ENCODE peak calls at places on chromosome 14, in four cellular contexts. X is HFF-Myc, W is cardiac fibroblast, B is AG09309. T is an unnamed sample.

GRCh38 chr14:49893309-49894213 is 679 bp downstream of the ARF6 start:
- DNase-seq in X (no peak), W (peak), B (no peak), T (peak)

GRCh38 chr14:50351016-50351415 is 38.9 kb downstream of the DMAC2L start:
- DNase-seq in X (no peak), W (peak), B (no peak), T (no peak)

GRCh38 chr14:61472801-61473376 is 151.5 kb downstream of the PRKCH start:
- DNase-seq in X (no peak), W (peak), B (no peak), T (no peak)

GRCh38 chr14:74919421-74920165 is 3.5 kb downstream of the RPS6KL1 start:
- DNase-seq in X (no peak), W (peak), B (no peak), T (no peak)

GRCh38 chr14:100540926-100541620 is 46.1 kb downstream of the BEGAIN start:
- DNase-seq in X (no peak), W (no peak), B (no peak), T (no peak)

GRCh38 chr14:60723218-60724079 is 702 bp downstream of the SIX4 start:
- DNase-seq in X (no peak), W (peak), B (no peak), T (no peak)

GRCh38 chr14:33758545-33758944 is 192.3 kb downstream of the EGLN3 start:
- DNase-seq in X (no peak), W (no peak), B (no peak), T (no peak)

GRCh38 chr14:92754956-92755355 is 6.5 kb upstream of the LGMN start:
- DNase-seq in X (no peak), W (no peak), B (no peak), T (no peak)

GRCh38 chr14:74620497-74620921 is 8.5 kb upstream of the LTBP2 start:
- DNase-seq in X (peak), W (peak), B (peak), T (peak)

GRCh38 chr14:65478596-65478995 is 66.1 kb downstream of the FUT8 start:
- DNase-seq in X (no peak), W (peak), B (peak), T (no peak)

GRCh38 chr14:105317546-105317945 is 3.0 kb downstream of the PACS2 start:
- DNase-seq in X (no peak), W (peak), B (no peak), T (no peak)

GRCh38 chr14:32933623-32933942 is 5.1 kb upstream of the NPAS3 start:
- DNase-seq in X (no peak), W (peak), B (no peak), T (no peak)

GRCh38 chr14:90677484-90678045 is 138.7 kb downstream of the TTC7B start:
- DNase-seq in X (no peak), W (peak), B (no peak), T (no peak)

GRCh38 chr14:96255501-96256366 is at the start of gene BDKRB1:
- DNase-seq in X (no peak), W (peak), B (peak), T (peak)

GRCh38 chr14:61562321-61563161 is 132.8 kb upstream of the HIF1A start:
- DNase-seq in X (peak), W (peak), B (peak), T (peak)

GRCh38 chr14:99224116-99224910 is 47.7 kb downstream of the BCL11B start:
- DNase-seq in X (no peak), W (no peak), B (no peak), T (no peak)

GRCh38 chr14:61462566-61463195 is 141.3 kb downstream of the PRKCH start:
- DNase-seq in X (peak), W (peak), B (no peak), T (peak)

GRCh38 chr14:23452237-23452636 is 16.8 kb upstream of the MYH7 start:
- DNase-seq in X (no peak), W (no peak), B (no peak), T (no peak)
- TF ChIP-seq CTCF in X (no peak), W (no peak), B (no peak), T (no peak)

GRCh38 chr14:35223927-35224326 is 68.3 kb upstream of the PSMA6 start:
- DNase-seq in X (no peak), W (no peak), B (no peak), T (no peak)
- TF ChIP-seq CTCF in X (no peak), W (no peak), B (no peak), T (no peak)

GRCh38 chr14:70827366-70828151 is 18.2 kb upstream of the MAP3K9 start:
- DNase-seq in X (no peak), W (peak), B (peak), T (no peak)
- TF ChIP-seq CTCF in X (no peak), W (no peak), B (peak), T (no peak)

GRCh38 chr14:55303646-55304277 is 32.5 kb downstream of the FBXO34 start:
- DNase-seq in X (no peak), W (no peak), B (no peak), T (no peak)
- TF ChIP-seq CTCF in X (no peak), W (no peak), B (no peak), T (no peak)

DNA sequence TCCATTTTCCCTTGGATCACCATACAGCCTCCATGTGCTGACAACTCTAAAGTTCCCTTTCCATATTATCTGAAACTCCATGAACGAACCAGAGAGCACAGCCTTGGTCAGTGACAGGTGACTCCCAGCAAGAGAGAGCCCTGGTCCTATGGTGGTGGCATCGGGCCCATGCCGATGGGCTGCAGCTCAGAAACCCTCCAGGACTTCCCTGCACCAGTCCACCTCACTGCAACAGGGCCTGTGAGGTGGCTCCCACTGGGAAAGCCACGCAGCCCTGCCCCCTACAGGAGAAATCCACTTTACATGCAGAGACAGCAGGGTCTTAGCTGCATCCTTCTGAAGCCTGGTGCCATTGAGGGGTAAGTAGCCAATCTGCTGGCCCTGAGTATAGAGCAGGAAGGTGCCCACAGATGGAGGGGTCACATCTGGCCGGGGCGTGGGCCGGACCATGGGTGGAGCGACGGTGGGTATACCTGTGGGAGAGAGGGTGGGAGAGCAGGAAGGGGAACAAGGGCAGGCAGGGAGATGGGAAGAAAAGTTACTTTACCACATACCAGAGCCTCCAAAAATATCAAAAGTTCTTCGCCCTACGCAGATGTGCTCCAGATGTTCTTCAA is 24.7 kb downstream of the RTRAF start:
- DNase-seq in X (no peak), W (no peak), B (no peak), T (no peak)
- TF ChIP-seq CTCF in X (peak), W (peak), B (peak), T (no peak)

GRCh38 chr14:93970967-93971634 is 5.3 kb downstream of the ASB2 start:
- DNase-seq in X (no peak), W (no peak), B (no peak), T (no peak)
- TF ChIP-seq CTCF in X (no peak), W (no peak), B (no peak), T (no peak)

GRCh38 chr14:39107624-39108023 is 4.6 kb upstream of the SEC23A start:
- DNase-seq in X (no peak), W (peak), B (no peak), T (no peak)

GRCh38 chr14:39102265-39102968 is 618 bp downstream of the SEC23A start:
- DNase-seq in X (no peak), W (peak), B (no peak), T (no peak)

GRCh38 chr14:39099748-39100147 is 3.3 kb downstream of the SEC23A start:
- DNase-seq in X (no peak), W (no peak), B (no peak), T (no peak)

GRCh38 chr14:39108791-39109190 is 5.3 kb upstream of the GEMIN2 start:
- DNase-seq in X (no peak), W (no peak), B (no peak), T (no peak)

GRCh38 chr14:39102969-39103957 is at the start of gene SEC23A:
- DNase-seq in X (peak), W (peak), B (no peak), T (peak)
- TF ChIP-seq CTCF in X (no peak), W (no peak), B (no peak), T (no peak)

GRCh38 chr14:68892961-68893360 is 86.1 kb downstream of the ACTN1 start:
- DNase-seq in X (no peak), W (no peak), B (no peak), T (no peak)
- TF ChIP-seq CTCF in X (no peak), W (no peak), B (no peak), T (no peak)

GRCh38 chr14:104187931-104188726 is 49.7 kb downstream of the KIF26A start:
- DNase-seq in X (no peak), W (no peak), B (no peak), T (no peak)

GRCh38 chr14:104188727-104189400 is 50.5 kb downstream of the KIF26A start:
- DNase-seq in X (no peak), W (no peak), B (no peak), T (no peak)

GRCh38 chr14:104190396-104191000 is 52.1 kb downstream of the KIF26A start:
- DNase-seq in X (no peak), W (no peak), B (no peak), T (no peak)

GRCh38 chr14:104191409-104191997 is 53.1 kb downstream of the KIF26A start:
- DNase-seq in X (no peak), W (no peak), B (no peak), T (no peak)

GRCh38 chr14:104189629-104190335 is 51.4 kb downstream of the KIF26A start:
- DNase-seq in X (no peak), W (no peak), B (no peak), T (no peak)
- TF ChIP-seq CTCF in X (no peak), W (no peak), B (no peak), T (no peak)

GRCh38 chr14:22047105-22047504 is 373.5 kb upstream of the OR4E1 start:
- DNase-seq in X (no peak), W (no peak), B (no peak), T (no peak)
- TF ChIP-seq CTCF in X (no peak), W (no peak), B (no peak), T (no peak)

T was measured in AG09319.